ENCODE peak calls at places on chromosomes 3 and 15, in six cellular contexts. Y is kidney epithelial cell; K is HTR-8/SVneo; P is NCI-H2081; I is stimulated activated CD4-positive, alpha-beta T cell treated with anti-CD3 and anti-CD28 coated beads, Interleukin-4, amount 100 ng/mL, for 4 hours; N is memory B cell. M is an unnamed sample.

GRCh38 chr15:32705450-32705849 is 12.4 kb upstream of the GREM1 start:
- DNase-seq in N (no peak), I (no peak), K (no peak), Y (no peak), P (no peak), M (no peak)

GRCh38 chr15:57647791-57648130 is 56.1 kb downstream of the MYZAP start:
- DNase-seq in P (no peak), I (no peak), Y (no peak), N (no peak), K (peak), M (no peak)

GRCh38 chr15:95142441-95142840 is 911.1 kb downstream of the MCTP2 start:
- DNase-seq in P (no peak), Y (no peak), I (no peak), K (no peak), N (no peak), M (no peak)

GRCh38 chr3:139340784-139341183 is 3.0 kb upstream of the MRPS22 start:
- DNase-seq in P (no peak), Y (no peak), K (no peak), I (no peak), N (no peak), M (no peak)

GRCh38 chr15:57881361-57881760 is 174.8 kb downstream of the POLR2M start:
- DNase-seq in I (no peak), Y (no peak), N (no peak), P (no peak), K (no peak), M (no peak)

GRCh38 chr15:67922106-67922505 is 82.3 kb upstream of the RNU6-1 start:
- DNase-seq in P (no peak), I (no peak), Y (no peak), N (no peak), K (no peak), M (no peak)

GRCh38 chr3:49183873-49184272 is 12.5 kb downstream of the KLHDC8B start:
- DNase-seq in I (no peak), Y (no peak), P (no peak), N (no peak), K (no peak), M (no peak)

GRCh38 chr15:31487811-31488436 is 161.3 kb downstream of the KLF13 start:
- DNase-seq in P (peak), N (no peak), I (no peak), K (no peak), Y (no peak), M (no peak)

GRCh38 chr15:58704155-58704825 is 45.2 kb downstream of the ADAM10 start:
- DNase-seq in P (no peak), K (no peak), N (no peak), I (no peak), Y (no peak), M (no peak)

GRCh38 chr15:90617171-90617570 is 87.4 kb downstream of the CRTC3 start:
- DNase-seq in I (no peak), Y (no peak), K (no peak), N (no peak), P (no peak), M (no peak)

GRCh38 chr3:119937229-119937628 is 155.3 kb downstream of the NR1I2 start:
- DNase-seq in K (no peak), P (no peak), I (peak), N (no peak), Y (no peak), M (peak)

GRCh38 chr3:46918634-46919033 is 41.1 kb downstream of the PTH1R start:
- DNase-seq in K (no peak), I (no peak), N (no peak), P (no peak), Y (no peak), M (no peak)

GRCh38 chr3:42490243-42490642 is 12.2 kb upstream of the VIPR1 start:
- DNase-seq in I (no peak), P (peak), N (peak), Y (peak), K (no peak), M (no peak)

GRCh38 chr15:79240036-79240435 is 42.5 kb upstream of the ANKRD34C start:
- DNase-seq in Y (no peak), N (no peak), I (no peak), K (no peak), P (no peak), M (no peak)

GRCh38 chr3:147799601-147800000 is 390.4 kb downstream of the ZIC1 start:
- DNase-seq in Y (no peak), I (no peak), N (no peak), K (no peak), P (peak), M (no peak)

GRCh38 chr15:40789999-40790398 is 16.9 kb upstream of the ZFYVE19 start:
- DNase-seq in Y (no peak), P (no peak), I (no peak), N (no peak), K (no peak), M (no peak)

GRCh38 chr3:135965506-135966348 is at the start of gene PPP2R3A:
- DNase-seq in K (peak), I (peak), P (peak), N (peak), Y (peak), M (peak)

GRCh38 chr3:147838650-147839049 is 429.5 kb downstream of the ZIC1 start:
- DNase-seq in I (no peak), Y (no peak), K (no peak), N (no peak), P (no peak), M (no peak)

GRCh38 chr3:11653298-11654055 is 9.8 kb upstream of the VGLL4 start:
- DNase-seq in Y (no peak), I (no peak), P (no peak), K (no peak), N (no peak), M (no peak)

GRCh38 chr3:141605883-141606282 is 119.1 kb downstream of the RASA2 start:
- DNase-seq in Y (no peak), K (no peak), N (no peak), P (no peak), I (no peak), M (no peak)

GRCh38 chr3:62184559-62184958 is 188.8 kb downstream of the FEZF2 start:
- DNase-seq in I (no peak), Y (no peak), K (peak), N (no peak), P (no peak), M (no peak)

GRCh38 chr3:185705498-185705897 is 119.3 kb downstream of the IGF2BP2 start:
- DNase-seq in Y (no peak), P (no peak), N (no peak), I (no peak), K (no peak), M (no peak)

GRCh38 chr3:107938128-107938527 is 152.7 kb downstream of the CD47 start:
- DNase-seq in P (peak), Y (no peak), N (no peak), K (no peak), I (no peak), M (no peak)

GRCh38 chr3:140552403-140552802 is 125.5 kb upstream of the TRIM42 start:
- DNase-seq in P (no peak), K (no peak), I (no peak), Y (no peak), N (no peak), M (no peak)

GRCh38 chr3:48656061-48656840 is 6.4 kb downstream of the CELSR3 start:
- DNase-seq in K (no peak), Y (peak), P (no peak), N (peak), I (peak), M (peak)

GRCh38 chr3:138824114-138824506 is 10.6 kb downstream of the PIK3CB start:
- DNase-seq in P (no peak), N (no peak), Y (no peak), K (peak), I (no peak), M (no peak)

GRCh38 chr15:89088605-89089315 is 504 bp downstream of the ABHD2 start:
- DNase-seq in P (peak), Y (no peak), N (no peak), I (no peak), K (no peak), M (no peak)

GRCh38 chr3:11810276-11810675 is 36.4 kb downstream of the TAMM41 start:
- DNase-seq in K (no peak), Y (no peak), N (no peak), P (no peak), I (no peak), M (no peak)

GRCh38 chr3:105824129-105824528 is 44.7 kb downstream of the CBLB start:
- DNase-seq in P (no peak), I (no peak), K (no peak), Y (no peak), N (no peak), M (no peak)

GRCh38 chr15:79378394-79379158 is 53.6 kb upstream of the MINAR1 start:
- DNase-seq in N (no peak), P (no peak), Y (no peak), K (no peak), I (no peak), M (no peak)

GRCh38 chr3:106348142-106348690 is 479.4 kb upstream of the CBLB start:
- DNase-seq in P (no peak), Y (peak), K (no peak), I (no peak), N (no peak), M (no peak)

GRCh38 chr15:58247803-58248503 is 109.8 kb downstream of the AQP9 start:
- DNase-seq in P (no peak), K (no peak), N (no peak), Y (no peak), I (no peak), M (no peak)

GRCh38 chr3:175246766-175247165 is 387.6 kb downstream of the NAALADL2 start:
- DNase-seq in P (no peak), N (no peak), I (no peak), Y (no peak), K (no peak), M (no peak)

M was measured in activated T-helper 9 cell treated with anti-CD3 and anti-CD28 coated beads, Interleukin-2, amount 50 U/mL, for 16 hours.